ENCODE peak calls at places on chromosomes 1 and 21, in six cellular contexts. K, L, Q, P, F and Z are unnamed samples.

GRCh38 chr1:220552672-220553258 is 24.8 kb downstream of the MARK1 start:
- DNase-seq in K (no peak), L (no peak), Q (no peak), P (no peak), F (no peak), Z (no peak)

GRCh38 chr1:13908128-13908527 is 208.1 kb downstream of the PRDM2 start:
- DNase-seq in K (no peak), L (no peak), Q (no peak), P (no peak), F (no peak), Z (no peak)

GRCh38 chr1:154404511-154404931 is 622 bp upstream of the IL6R start:
- DNase-seq in K (no peak), L (no peak), Q (no peak), P (no peak), F (no peak), Z (no peak)

GRCh38 chr1:227738820-227739219 is 3.6 kb downstream of the SNAP47 start:
- DNase-seq in K (no peak), L (no peak), Q (no peak), P (no peak), F (no peak), Z (no peak)

GRCh38 chr21:45612096-45613019 is 31.2 kb upstream of the PCBP3 start:
- DNase-seq in K (no peak), L (no peak), Q (peak; percentile 43), P (no peak), F (no peak), Z (peak; percentile 73)

GRCh38 chr1:165484532-165484931 is 39.6 kb upstream of the RXRG start:
- DNase-seq in K (no peak), L (no peak), Q (no peak), P (no peak), F (no peak), Z (no peak)

GRCh38 chr21:34004984-34005383 is 68.4 kb upstream of the MRPS6 start:
- DNase-seq in K (no peak), L (no peak), Q (peak; percentile 54), P (peak; percentile 33), F (no peak), Z (peak; percentile 17)

GRCh38 chr1:210400043-210400840 is 71.5 kb downstream of the HHAT start:
- DNase-seq in K (peak; percentile 45), L (peak; percentile 41), Q (peak; percentile 61), P (peak; percentile 51), F (peak; percentile 57), Z (peak; percentile 65)

GRCh38 chr1:211258310-211258755 is 833 bp upstream of the RCOR3 start:
- DNase-seq in K (peak; percentile 73), L (peak; percentile 53), Q (peak; percentile 88), P (peak; percentile 89), F (peak; percentile 70), Z (peak; percentile 66)

GRCh38 chr1:110829955-110830553 is 42.9 kb upstream of the CD53 start:
- DNase-seq in K (peak; percentile 49), L (no peak), Q (no peak), P (no peak), F (peak; percentile 10), Z (peak; percentile 8)

GRCh38 chr1:36285450-36286101 is 20.6 kb upstream of the SH3D21 start:
- DNase-seq in K (peak; percentile 80), L (peak; percentile 83), Q (no peak), P (peak; percentile 47), F (peak; percentile 55), Z (peak; percentile 93)

GRCh38 chr1:89767618-89768017 is 53.2 kb upstream of the LRRC8D start:
- DNase-seq in K (no peak), L (no peak), Q (no peak), P (no peak), F (no peak), Z (no peak)

GRCh38 chr1:162674018-162674608 is 41.8 kb downstream of the DDR2 start:
- DNase-seq in K (no peak), L (no peak), Q (no peak), P (no peak), F (no peak), Z (peak; percentile 58)

GRCh38 chr1:167737169-167737568 is 15.4 kb downstream of the MPZL1 start:
- DNase-seq in K (no peak), L (no peak), Q (no peak), P (no peak), F (no peak), Z (no peak)

GRCh38 chr1:3763351-3764125 is 9.0 kb upstream of the SMIM1 start:
- DNase-seq in K (no peak), L (no peak), Q (no peak), P (no peak), F (no peak), Z (no peak)

GRCh38 chr1:152047607-152047953 is 10.8 kb upstream of the S100A11 start:
- DNase-seq in K (no peak), L (peak; percentile 75), Q (no peak), P (peak; percentile 45), F (peak; percentile 4), Z (no peak)

GRCh38 chr1:90724361-90724760 is 7.3 kb upstream of the BARHL2 start:
- DNase-seq in K (no peak), L (no peak), Q (no peak), P (no peak), F (no peak), Z (no peak)

GRCh38 chr1:33219886-33220661 is 36.2 kb upstream of the ZNF362 start:
- DNase-seq in K (no peak), L (no peak), Q (no peak), P (no peak), F (no peak), Z (peak; percentile 25)